ENCODE peak calls at places on chromosomes 1 and 21, in seven cellular contexts. U is CD4-positive, alpha-beta memory T cell; H is DND-41; N is heart left ventricle; F is CD8-positive, alpha-beta memory T cell; B is lung; D is IMR-90. L is an unnamed sample.

GRCh38 chr1:109433322-109433721 is 7.1 kb upstream of the PSMA5 start:
- DNase-seq in H (no peak), D (no peak), F (no peak), B (no peak), N (no peak), U (no peak), L (no peak)

GRCh38 chr1:70140343-70140742 is 65.0 kb downstream of the LRRC40 start:
- DNase-seq in D (peak; percentile 78), B (no peak), H (no peak), U (no peak), N (no peak), F (no peak), L (peak; percentile 90)

GRCh38 chr1:231241751-231242150 is 739 bp downstream of the GNPAT start:
- DNase-seq in H (peak; percentile 48), U (peak; percentile 15), D (no peak), N (peak; percentile 36), B (no peak), F (no peak), L (peak; percentile 48)

GRCh38 chr1:33010946-33011731 is 25.5 kb downstream of the AK2 start:
- DNase-seq in U (no peak), N (peak; percentile 69), B (peak; percentile 53), F (no peak), H (no peak), D (peak; percentile 61), L (peak; percentile 57)

GRCh38 chr1:226820935-226821718 is 49.3 kb upstream of the PSEN2 start:
- DNase-seq in D (peak; percentile 100), H (no peak), F (no peak), N (peak; percentile 91), B (peak; percentile 69), U (no peak), L (peak; percentile 94)

GRCh38 chr1:46770541-46770940 is 28.3 kb upstream of the CYP4B1 start:
- DNase-seq in D (no peak), N (no peak), F (no peak), B (no peak), U (no peak), H (no peak), L (no peak)

GRCh38 chr21:45629046-45629981 is 14.2 kb upstream of the PCBP3 start:
- DNase-seq in U (no peak), F (no peak), N (no peak), B (no peak), H (no peak), D (no peak), L (no peak)

GRCh38 chr1:94590203-94591137 is 48.9 kb upstream of the F3 start:
- DNase-seq in B (no peak), U (no peak), F (no peak), D (peak; percentile 43), H (no peak), N (no peak), L (no peak)

GRCh38 chr1:160520582-160520981 is 2.5 kb downstream of the SLAMF6 start:
- DNase-seq in F (no peak), N (no peak), U (no peak), B (no peak), H (no peak), D (no peak), L (no peak)

GRCh38 chr1:77387553-77387952 is 105.7 kb downstream of the AK5 start:
- DNase-seq in B (no peak), H (no peak), U (no peak), N (no peak), F (no peak), D (no peak), L (no peak)

GRCh38 chr1:47663286-47663685 is 225.4 kb downstream of the FOXD2 start:
- DNase-seq in N (no peak), H (no peak), F (no peak), B (no peak), D (no peak), U (no peak), L (no peak)

GRCh38 chr1:101004061-101004460 is 21.5 kb downstream of the DPH5 start:
- DNase-seq in H (no peak), D (peak; percentile 34), U (no peak), N (no peak), B (no peak), F (no peak), L (peak; percentile 89)

GRCh38 chr21:45460011-45460565 is 55.1 kb downstream of the COL18A1 start:
- DNase-seq in H (no peak), B (no peak), D (no peak), U (no peak), N (peak; percentile 19), F (no peak), L (no peak)

GRCh38 chr1:10525208-10525607 is 50.5 kb downstream of the PEX14 start:
- DNase-seq in U (peak; percentile 26), H (no peak), D (no peak), N (no peak), F (peak; percentile 69), B (no peak), L (no peak)

GRCh38 chr1:206606867-206607266 is 5.4 kb downstream of the EIF2D start:
- DNase-seq in N (no peak), H (no peak), B (no peak), F (no peak), D (peak; percentile 41), U (no peak), L (peak; percentile 23)

GRCh38 chr1:36463404-36463772 is 796 bp downstream of the MRPS15 start:
- DNase-seq in H (no peak), F (no peak), B (no peak), N (no peak), U (no peak), D (no peak), L (no peak)
- H3K27me3 ChIP-seq in H (no peaks in the 10 kb centered on the region), F (no peaks in the 10 kb centered on the region), B (no peaks in the 10 kb centered on the region), N (no peaks in the 10 kb centered on the region), U (no peaks in the 10 kb centered on the region), D (no peaks in the 10 kb centered on the region), L (no peaks in the 10 kb centered on the region)

DNA sequence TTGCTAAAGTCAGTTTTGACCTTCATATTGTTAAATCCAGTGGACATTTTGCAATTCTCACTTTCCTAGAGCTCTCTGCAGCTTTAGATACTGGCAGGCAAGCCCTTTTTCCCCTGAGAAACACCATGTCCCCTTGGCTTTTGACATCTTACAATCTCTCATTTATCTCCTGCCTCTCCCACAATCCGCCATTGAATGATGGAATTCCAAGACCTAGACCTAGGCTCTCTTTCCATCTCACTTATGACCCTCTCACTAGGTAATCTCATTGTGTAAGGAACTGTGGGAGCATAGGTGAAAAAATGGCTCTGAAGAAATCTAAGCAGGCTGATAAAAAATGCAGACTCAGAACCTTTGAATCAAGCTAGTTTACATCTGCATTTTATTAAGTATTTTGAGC is 2.0 kb downstream of the KYAT3 start:
- DNase-seq in D (no peak), H (no peak), U (no peak), F (no peak), N (no peak), B (no peak), L (no peak)
- H3K4me3 ChIP-seq in D (no peak overlapping the region), H (peak overlapping the region; percentile 11), U (no peak overlapping the region), F (no peak overlapping the region), N (no peak overlapping the region), B (no peak overlapping the region), L (peak overlapping the region; percentile 99)

GRCh38 chr1:1206376-1207253 is at the start of gene TNFRSF18:
- DNase-seq in B (no peak), N (peak; percentile 40), D (no peak), H (no peak), U (peak; percentile 41), F (no peak), L (no peak)

GRCh38 chr1:1204998-1205768 is 1.2 kb downstream of the TNFRSF18 start:
- DNase-seq in B (no peak), H (no peak), N (peak; percentile 20), D (no peak), F (no peak), U (no peak), L (no peak)

GRCh38 chr1:1208713-1209433 is 2.5 kb upstream of the TNFRSF18 start:
- DNase-seq in F (no peak), U (peak; percentile 53), D (peak; percentile 30), N (peak; percentile 23), H (peak; percentile 86), B (no peak), L (no peak)

GRCh38 chr1:1205769-1206375 is 520 bp downstream of the TNFRSF18 start:
- DNase-seq in D (no peak), H (no peak), F (no peak), N (peak; percentile 25), B (no peak), U (no peak), L (no peak)

GRCh38 chr1:1207254-1207902 is 986 bp upstream of the TNFRSF18 start:
- DNase-seq in F (no peak), B (no peak), D (no peak), H (no peak), N (peak; percentile 19), U (no peak), L (no peak)
- H3K27me3 ChIP-seq in F (no peaks in the 10 kb centered on the region), B (peaks cover 10% of the 10 kb centered on the region), D (no peaks in the 10 kb centered on the region), H (peaks cover 4% of the 10 kb centered on the region), N (peaks cover 26% of the 10 kb centered on the region), U (no peaks in the 10 kb centered on the region), L (peaks cover 20% of the 10 kb centered on the region)

DNA sequence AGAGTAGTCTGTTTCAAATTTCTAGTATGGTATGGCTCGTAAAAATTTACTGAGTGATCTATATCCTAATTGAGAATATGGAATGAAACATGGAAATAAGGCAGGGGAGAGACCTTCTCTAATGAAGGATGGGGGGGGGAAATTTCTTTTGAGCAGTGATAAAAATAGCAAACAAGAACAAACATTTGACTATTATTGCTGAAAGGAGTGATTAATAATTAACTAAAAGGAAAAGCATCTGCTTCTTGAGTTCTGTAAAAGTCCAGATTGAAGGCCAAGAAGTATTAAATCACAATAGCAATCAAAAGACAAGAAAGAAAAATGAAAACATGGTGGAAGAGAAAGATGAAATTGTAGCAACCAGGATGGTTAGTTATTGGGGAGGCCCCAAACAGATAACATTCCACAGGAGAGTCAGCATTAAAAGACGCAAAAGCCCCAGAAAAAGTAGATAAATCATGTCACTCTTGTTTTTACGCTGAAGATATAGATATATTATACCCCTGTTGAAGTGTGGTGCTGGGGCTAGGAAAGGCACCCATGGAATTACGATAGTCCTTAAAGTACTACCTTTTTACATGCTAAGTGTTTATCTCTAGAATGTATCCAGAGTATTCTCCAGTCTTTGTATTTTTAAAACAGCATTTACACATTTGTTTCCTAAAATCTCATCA is 28.7 kb downstream of the DISP1 start:
- DNase-seq in F (no peak), U (no peak), H (no peak), B (no peak), N (no peak), D (no peak), L (no peak)
- H3K4me3 ChIP-seq in F (no peak overlapping the region), U (no peak overlapping the region), H (no peak overlapping the region), B (no peak overlapping the region), N (no peak overlapping the region), D (no peak overlapping the region), L (peak overlapping the region; percentile 58)

GRCh38 chr21:36699026-36699545 is at the start of gene SIM2:
- DNase-seq in U (no peak), B (no peak), D (peak; percentile 52), N (no peak), H (no peak), F (no peak), L (peak; percentile 28)
- H3K27me3 ChIP-seq in U (peaks cover 34% of the 10 kb centered on the region), B (peaks cover 15% of the 10 kb centered on the region), D (peaks cover 94% of the 10 kb centered on the region), N (peaks cover 100% of the 10 kb centered on the region), H (no peaks in the 10 kb centered on the region), F (peaks cover 60% of the 10 kb centered on the region), L (peaks cover 75% of the 10 kb centered on the region)

DNA sequence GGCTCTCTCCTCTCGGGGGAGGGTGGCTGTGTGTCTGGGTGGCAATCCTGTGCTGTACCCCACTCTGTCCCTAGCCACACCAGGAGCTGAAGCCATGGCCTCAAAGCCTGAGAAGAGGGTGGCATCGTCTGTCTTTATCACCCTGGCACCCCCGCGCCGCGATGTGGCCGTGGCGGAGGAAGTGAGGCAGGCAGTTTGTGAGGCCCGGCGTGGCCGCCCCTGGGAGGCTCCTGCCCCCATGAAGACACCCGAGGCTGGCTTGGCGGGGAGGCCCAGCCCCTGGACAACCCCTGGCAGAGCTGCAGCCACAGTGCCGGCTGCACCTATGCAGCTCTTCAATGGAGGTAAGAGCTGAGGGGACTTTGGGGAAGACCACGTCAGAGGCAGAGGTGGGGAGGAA is 6.3 kb downstream of the FBLIM1 start:
- DNase-seq in B (no peak), U (no peak), D (no peak), F (no peak), H (no peak), N (no peak), L (no peak)
- H3K4me3 ChIP-seq in B (no peak overlapping the region), U (no peak overlapping the region), D (no peak overlapping the region), F (no peak overlapping the region), H (no peak overlapping the region), N (no peak overlapping the region), L (no peak overlapping the region)

L was measured in adipocyte.